ENCODE peak calls at places on chromosomes 7 and 10, in five cellular contexts. One of them, this sample, is unnamed.

GRCh38 chr10:16644146-16644545 is 122.5 kb upstream of the C1QL3 start:
- DNase-seq in SJCRH30: no peak
- DNase-seq in naive thymus-derived CD4-positive, alpha-beta T cell: no peak
- DNase-seq in GM23248: peak; percentile 20
- DNase-seq in MM.1S: no peak
- DNase-seq in this sample: no peak

GRCh38 chr7:3266240-3266639 is 34.8 kb upstream of the SDK1 start:
- DNase-seq in SJCRH30: no peak
- DNase-seq in naive thymus-derived CD4-positive, alpha-beta T cell: no peak
- DNase-seq in GM23248: no peak
- DNase-seq in MM.1S: no peak
- DNase-seq in this sample: peak; percentile 68

GRCh38 chr10:7478727-7479457 is 68.1 kb upstream of the SFMBT2 start:
- DNase-seq in SJCRH30: no peak
- DNase-seq in naive thymus-derived CD4-positive, alpha-beta T cell: no peak
- DNase-seq in GM23248: no peak
- DNase-seq in MM.1S: peak; percentile 55
- DNase-seq in this sample: no peak

GRCh38 chr7:1667566-1668485 is 2.3 kb upstream of the ELFN1 start:
- DNase-seq in SJCRH30: no peak
- DNase-seq in naive thymus-derived CD4-positive, alpha-beta T cell: no peak
- DNase-seq in GM23248: no peak
- DNase-seq in MM.1S: no peak
- DNase-seq in this sample: peak; percentile 84

GRCh38 chr10:31586708-31587107 is 267.7 kb downstream of the ZEB1 start:
- DNase-seq in SJCRH30: no peak
- DNase-seq in naive thymus-derived CD4-positive, alpha-beta T cell: no peak
- DNase-seq in GM23248: no peak
- DNase-seq in MM.1S: no peak
- DNase-seq in this sample: no peak

GRCh38 chr10:34813626-34814227 is 1.4 kb downstream of the PARD3 start:
- DNase-seq in SJCRH30: peak; percentile 14
- DNase-seq in naive thymus-derived CD4-positive, alpha-beta T cell: no peak
- DNase-seq in GM23248: peak; percentile 74
- DNase-seq in MM.1S: no peak
- DNase-seq in this sample: no peak

GRCh38 chr7:96329189-96329588 is 7.3 kb upstream of the SLC25A13 start:
- DNase-seq in SJCRH30: no peak
- DNase-seq in naive thymus-derived CD4-positive, alpha-beta T cell: no peak
- DNase-seq in GM23248: no peak
- DNase-seq in MM.1S: no peak
- DNase-seq in this sample: no peak

GRCh38 chr10:112957589-112958202 is 7.6 kb downstream of the TCF7L2 start:
- DNase-seq in SJCRH30: no peak
- DNase-seq in naive thymus-derived CD4-positive, alpha-beta T cell: no peak
- DNase-seq in GM23248: peak; percentile 54
- DNase-seq in MM.1S: no peak
- DNase-seq in this sample: no peak

GRCh38 chr7:99090811-99091582 is 52.9 kb downstream of the SMURF1 start:
- DNase-seq in SJCRH30: no peak
- DNase-seq in naive thymus-derived CD4-positive, alpha-beta T cell: no peak
- DNase-seq in GM23248: peak; percentile 55
- DNase-seq in MM.1S: no peak
- DNase-seq in this sample: no peak

GRCh38 chr10:80164596-80164995 is 32.1 kb downstream of the PLAC9 start:
- DNase-seq in SJCRH30: no peak
- DNase-seq in naive thymus-derived CD4-positive, alpha-beta T cell: no peak
- DNase-seq in GM23248: no peak
- DNase-seq in MM.1S: no peak
- DNase-seq in this sample: no peak

GRCh38 chr7:115015619-115016018 is 93.7 kb downstream of the MDFIC start:
- DNase-seq in SJCRH30: no peak
- DNase-seq in naive thymus-derived CD4-positive, alpha-beta T cell: no peak
- DNase-seq in GM23248: peak; percentile 46
- DNase-seq in MM.1S: no peak
- DNase-seq in this sample: no peak

GRCh38 chr7:138618506-138618905 is 82.7 kb downstream of the SVOPL start:
- DNase-seq in SJCRH30: no peak
- DNase-seq in naive thymus-derived CD4-positive, alpha-beta T cell: no peak
- DNase-seq in GM23248: no peak
- DNase-seq in MM.1S: no peak
- DNase-seq in this sample: no peak

GRCh38 chr10:33412261-33413092 is 78.0 kb upstream of the NRP1 start:
- DNase-seq in SJCRH30: no peak
- DNase-seq in naive thymus-derived CD4-positive, alpha-beta T cell: no peak
- DNase-seq in GM23248: peak; percentile 98
- DNase-seq in MM.1S: no peak
- DNase-seq in this sample: no peak

GRCh38 chr7:138886501-138886917 is 88.5 kb upstream of the ATP6V0A4 start:
- DNase-seq in SJCRH30: peak; percentile 49
- DNase-seq in naive thymus-derived CD4-positive, alpha-beta T cell: peak; percentile 74
- DNase-seq in GM23248: peak; percentile 74
- DNase-seq in MM.1S: peak; percentile 92
- DNase-seq in this sample: peak; percentile 22

GRCh38 chr10:78856421-78856820 is 212.3 kb upstream of the ZMIZ1 start:
- DNase-seq in SJCRH30: no peak
- DNase-seq in naive thymus-derived CD4-positive, alpha-beta T cell: no peak
- DNase-seq in GM23248: no peak
- DNase-seq in MM.1S: no peak
- DNase-seq in this sample: no peak

GRCh38 chr7:361680-362415 is 71.9 kb downstream of the FOXL3 start:
- DNase-seq in SJCRH30: no peak
- DNase-seq in naive thymus-derived CD4-positive, alpha-beta T cell: no peak
- DNase-seq in GM23248: peak; percentile 10
- DNase-seq in MM.1S: no peak
- DNase-seq in this sample: no peak
- H3K4me3 ChIP-seq in SJCRH30: no peak overlapping the region
- H3K4me3 ChIP-seq in naive thymus-derived CD4-positive, alpha-beta T cell: peak overlapping the region; percentile 38
- H3K4me3 ChIP-seq in GM23248: peak overlapping the region; percentile 66
- H3K4me3 ChIP-seq in MM.1S: no peak overlapping the region
- H3K4me3 ChIP-seq in this sample: no peak overlapping the region

DNA sequence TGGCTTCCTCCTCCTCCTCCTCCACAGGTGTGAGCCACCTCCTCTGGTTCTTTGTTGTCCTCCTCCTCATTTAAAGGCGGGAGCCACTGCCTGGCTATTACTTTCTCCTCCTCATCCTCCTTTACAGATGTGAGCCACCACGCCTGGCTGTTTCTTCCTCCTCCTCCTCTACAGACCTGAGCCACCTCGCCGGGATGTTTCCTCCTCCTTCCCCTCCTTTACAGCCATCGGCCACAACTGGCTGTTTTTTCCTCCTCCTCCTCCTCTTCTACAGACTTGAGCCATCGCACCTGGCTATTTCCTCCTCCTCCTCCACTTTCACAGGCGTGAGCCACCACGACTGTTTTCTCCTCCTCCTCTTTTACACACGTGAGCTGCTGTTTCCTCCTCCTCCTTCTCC is 49.0 kb upstream of the ZNF479 start:
- DNase-seq in SJCRH30: no peak
- DNase-seq in naive thymus-derived CD4-positive, alpha-beta T cell: no peak
- DNase-seq in GM23248: no peak
- DNase-seq in MM.1S: no peak
- DNase-seq in this sample: no peak
- H3K9me3 ChIP-seq in SJCRH30: no peaks in the 10 kb centered on the region
- H3K9me3 ChIP-seq in naive thymus-derived CD4-positive, alpha-beta T cell: no peaks in the 10 kb centered on the region
- H3K9me3 ChIP-seq in GM23248: no peaks in the 10 kb centered on the region
- H3K9me3 ChIP-seq in MM.1S: no peaks in the 10 kb centered on the region
- H3K9me3 ChIP-seq in this sample: peaks cover 13% of the 10 kb centered on the region

DNA sequence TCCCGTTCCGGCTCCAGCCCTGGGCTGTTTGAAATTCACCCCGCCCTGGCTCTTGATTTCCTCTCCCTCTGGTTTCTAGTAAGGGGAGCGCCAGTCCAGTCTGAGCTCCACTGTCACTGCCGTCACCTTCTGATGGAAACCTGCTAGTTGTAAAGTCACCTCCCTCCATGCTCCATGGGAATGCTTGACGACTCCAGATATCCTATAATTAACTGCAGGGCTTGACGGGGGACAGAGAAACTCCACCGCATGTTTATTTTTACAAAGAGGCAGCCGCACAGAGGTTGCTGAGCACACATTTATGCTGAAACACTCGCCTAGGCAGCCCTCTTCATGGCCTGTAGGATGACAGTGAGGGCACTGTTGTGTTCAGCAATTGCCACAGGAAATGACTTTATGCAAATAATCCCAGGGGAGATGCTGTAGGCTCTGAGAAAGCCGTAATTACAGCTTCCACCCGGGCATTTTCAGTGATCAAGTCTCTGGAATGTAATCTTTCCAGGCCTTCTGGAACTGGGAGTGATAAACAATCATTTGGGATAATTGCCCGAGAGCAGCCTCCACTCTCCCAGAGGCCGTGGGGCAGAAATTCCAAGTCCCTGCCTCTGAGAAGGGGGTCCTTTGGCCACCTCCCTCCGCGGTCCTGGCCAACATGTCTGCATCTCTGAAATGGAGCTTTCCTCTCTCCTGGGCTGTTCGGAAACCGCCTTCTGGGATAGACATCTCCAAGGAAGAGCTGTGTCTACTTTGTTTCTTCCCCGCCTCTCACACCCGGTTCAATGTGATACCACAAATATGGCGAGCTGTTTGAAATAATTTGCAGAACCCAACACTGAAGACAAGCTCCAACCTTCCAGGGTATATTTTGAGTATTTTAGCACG is 300.5 kb downstream of the KLF6 start:
- DNase-seq in SJCRH30: no peak
- DNase-seq in naive thymus-derived CD4-positive, alpha-beta T cell: no peak
- DNase-seq in GM23248: peak; percentile 46
- DNase-seq in MM.1S: no peak
- DNase-seq in this sample: no peak
- H3K4me3 ChIP-seq in SJCRH30: no peak overlapping the region
- H3K4me3 ChIP-seq in naive thymus-derived CD4-positive, alpha-beta T cell: no peak overlapping the region
- H3K4me3 ChIP-seq in GM23248: no peak overlapping the region
- H3K4me3 ChIP-seq in MM.1S: no peak overlapping the region
- H3K4me3 ChIP-seq in this sample: no peak overlapping the region

GRCh38 chr10:130820880-130821482 is 490.5 kb downstream of the TCERG1L start:
- DNase-seq in SJCRH30: no peak
- DNase-seq in naive thymus-derived CD4-positive, alpha-beta T cell: no peak
- DNase-seq in GM23248: no peak
- DNase-seq in MM.1S: no peak
- DNase-seq in this sample: no peak
- H3K9me3 ChIP-seq in SJCRH30: no peaks in the 10 kb centered on the region
- H3K9me3 ChIP-seq in naive thymus-derived CD4-positive, alpha-beta T cell: no peaks in the 10 kb centered on the region
- H3K9me3 ChIP-seq in GM23248: no peaks in the 10 kb centered on the region
- H3K9me3 ChIP-seq in MM.1S: no peaks in the 10 kb centered on the region
- H3K9me3 ChIP-seq in this sample: peaks cover 3% of the 10 kb centered on the region

GRCh38 chr7:50068026-50068425 is 25.0 kb downstream of the ZPBP start:
- DNase-seq in SJCRH30: no peak
- DNase-seq in naive thymus-derived CD4-positive, alpha-beta T cell: peak; percentile 27
- DNase-seq in GM23248: peak; percentile 40
- DNase-seq in MM.1S: peak; percentile 7
- DNase-seq in this sample: no peak

GRCh38 chr7:50073093-50073492 is 20.0 kb downstream of the ZPBP start:
- DNase-seq in SJCRH30: no peak
- DNase-seq in naive thymus-derived CD4-positive, alpha-beta T cell: no peak
- DNase-seq in GM23248: no peak
- DNase-seq in MM.1S: no peak
- DNase-seq in this sample: no peak

GRCh38 chr7:50069613-50070012 is 23.4 kb downstream of the ZPBP start:
- DNase-seq in SJCRH30: no peak
- DNase-seq in naive thymus-derived CD4-positive, alpha-beta T cell: peak; percentile 43
- DNase-seq in GM23248: peak; percentile 57
- DNase-seq in MM.1S: peak; percentile 37
- DNase-seq in this sample: no peak

DNA sequence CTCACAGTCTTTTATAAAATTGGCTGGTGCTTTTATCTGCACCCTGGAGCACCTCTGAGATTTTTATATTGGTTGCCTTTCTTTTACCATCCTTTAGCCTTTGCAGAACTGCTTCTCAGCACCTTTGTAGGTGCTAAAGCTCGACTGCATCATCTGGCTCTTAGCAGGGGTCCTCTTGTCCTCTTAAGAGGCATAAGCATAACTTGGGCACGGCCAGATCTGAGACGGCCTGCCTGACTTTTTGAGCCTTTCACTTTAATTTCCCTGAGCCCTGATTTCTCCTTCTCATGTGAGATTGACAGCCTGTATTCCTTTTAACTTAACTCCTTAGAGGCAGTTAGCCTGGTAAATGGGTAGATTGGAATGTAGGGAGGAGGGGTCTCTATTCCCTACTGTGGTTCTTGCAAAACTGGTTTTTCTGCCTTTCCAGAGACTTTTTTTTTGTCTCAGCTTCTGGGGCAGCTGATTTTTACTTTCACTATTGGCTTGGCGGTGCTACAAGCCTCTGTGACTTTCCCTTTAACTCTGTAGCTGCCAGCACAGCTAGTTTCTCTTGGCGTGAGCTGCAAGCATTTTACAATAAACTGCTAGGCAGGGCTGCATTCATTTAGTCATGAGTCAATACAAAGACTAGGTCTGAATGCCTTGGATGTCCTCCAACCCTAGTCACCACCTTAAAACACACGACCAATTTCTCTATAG is 24.0 kb downstream of the ZPBP start:
- DNase-seq in SJCRH30: no peak
- DNase-seq in naive thymus-derived CD4-positive, alpha-beta T cell: no peak
- DNase-seq in GM23248: peak; percentile 85
- DNase-seq in MM.1S: peak; percentile 52
- DNase-seq in this sample: no peak
- H3K4me3 ChIP-seq in SJCRH30: peak overlapping the region; percentile 20
- H3K4me3 ChIP-seq in naive thymus-derived CD4-positive, alpha-beta T cell: peak overlapping the region; percentile 72
- H3K4me3 ChIP-seq in GM23248: peak overlapping the region; percentile 75
- H3K4me3 ChIP-seq in MM.1S: peak overlapping the region; percentile 39
- H3K4me3 ChIP-seq in this sample: no peak overlapping the region

This sample was measured in WERI-Rb-1.